ENCODE peak calls at places on chromosomes 2 and 18, in eight cellular contexts. K is astrocyte of the spinal cord; A is activated CD8-positive, alpha-beta T cell treated with anti-CD3 and anti-CD28 coated beads for 36 hours; Q is pancreas; C is stomach; N is mucosa of descending colon; G is GM13977; P is OCI-LY7. Z is an unnamed sample.
A peak's percentile ranks its signal among the peaks of the same experiment; 100 is the strongest.

GRCh38 chr18:60047556-60047955 is 147.8 kb downstream of the PMAIP1 start:
- DNase-seq in K (no peak), A (no peak), Q (no peak), C (no peak), N (no peak), G (no peak), P (no peak), Z (no peak)

GRCh38 chr2:81481242-81481993 is 1176.9 kb upstream of the LRRTM1 start:
- DNase-seq in K (no peak), A (no peak), Q (peak; percentile 33), C (no peak), N (no peak), G (no peak), P (no peak), Z (no peak)

GRCh38 chr2:230777681-230778080 is 65.0 kb downstream of the CAB39 start:
- DNase-seq in K (peak; percentile 46), A (no peak), Q (no peak), C (no peak), N (no peak), G (no peak), P (no peak), Z (no peak)

GRCh38 chr2:240564571-240565266 is 3.6 kb upstream of the RNPEPL1 start:
- DNase-seq in K (no peak), A (peak; percentile 70), Q (no peak), C (no peak), N (no peak), G (no peak), P (peak; percentile 43), Z (no peak)

GRCh38 chr2:176269319-176270099 is at the start of gene MTX2:
- DNase-seq in K (peak; percentile 73), A (peak; percentile 82), Q (peak; percentile 90), C (peak; percentile 78), N (peak; percentile 89), G (peak; percentile 85), P (peak; percentile 86), Z (peak; percentile 17)

GRCh38 chr18:13611616-13612110 is 114.7 kb downstream of the FAM210A start:
- DNase-seq in K (peak; percentile 45), A (no peak), Q (peak; percentile 70), C (no peak), N (no peak), G (no peak), P (no peak), Z (no peak)

GRCh38 chr2:231123362-231123898 is 1.4 kb downstream of the HTR2B start:
- DNase-seq in K (peak; percentile 52), A (no peak), Q (no peak), C (no peak), N (no peak), G (no peak), P (no peak), Z (no peak)

GRCh38 chr2:177393381-177393780 is 808 bp downstream of the AGPS start:
- DNase-seq in K (peak; percentile 29), A (peak; percentile 23), Q (no peak), C (no peak), N (peak; percentile 35), G (peak; percentile 49), P (no peak), Z (no peak)

GRCh38 chr2:43950383-43951008 is 45.3 kb downstream of the LRPPRC start:
- DNase-seq in K (peak; percentile 51), A (peak; percentile 4), Q (no peak), C (no peak), N (no peak), G (peak; percentile 7), P (peak; percentile 56), Z (peak; percentile 6)

GRCh38 chr18:74499633-74500032 is 3.5 kb downstream of the CNDP2 start:
- DNase-seq in K (no peak), A (peak; percentile 64), Q (no peak), C (peak; percentile 71), N (peak; percentile 79), G (peak; percentile 73), P (peak; percentile 61), Z (no peak)

GRCh38 chr18:34694611-34695165 is 15.4 kb upstream of the DTNA start:
- DNase-seq in K (no peak), A (no peak), Q (no peak), C (no peak), N (no peak), G (no peak), P (no peak), Z (no peak)

GRCh38 chr2:214810670-214811069 is 1.2 kb upstream of the BARD1 start:
- DNase-seq in K (no peak), A (peak; percentile 6), Q (no peak), C (no peak), N (peak; percentile 37), G (no peak), P (no peak), Z (no peak)

GRCh38 chr2:155161314-155161713 is 462.8 kb downstream of the KCNJ3 start:
- DNase-seq in K (no peak), A (no peak), Q (no peak), C (no peak), N (no peak), G (no peak), P (no peak), Z (no peak)

GRCh38 chr2:25912851-25913695 is 34.8 kb upstream of the ASXL2 start:
- DNase-seq in K (peak; percentile 34), A (no peak), Q (no peak), C (no peak), N (no peak), G (no peak), P (no peak), Z (no peak)

GRCh38 chr2:26892133-26892532 is 44.2 kb downstream of the DPYSL5 start:
- DNase-seq in K (no peak), A (no peak), Q (no peak), C (no peak), N (no peak), G (no peak), P (no peak), Z (no peak)

GRCh38 chr2:16092861-16093638 is 152.7 kb downstream of the MYCN start:
- DNase-seq in K (no peak), A (no peak), Q (no peak), C (no peak), N (no peak), G (no peak), P (no peak), Z (no peak)

GRCh38 chr2:120958623-120959366 is 223.1 kb downstream of the GLI2 start:
- DNase-seq in K (peak; percentile 9), A (peak; percentile 20), Q (peak; percentile 53), C (no peak), N (no peak), G (no peak), P (peak; percentile 16), Z (no peak)
- TF ChIP-seq CTCF in K (peak; percentile 46), A (no peak), Q (no peak), C (no peak), N (no peak), G (peak; percentile 19), P (peak; percentile 58), Z (peak; percentile 44)

GRCh38 chr2:68483011-68483410 is 15.6 kb downstream of the APLF start:
- DNase-seq in K (no peak), A (no peak), Q (no peak), C (no peak), N (no peak), G (no peak), P (no peak), Z (no peak)
- TF ChIP-seq CTCF in K (no peak), A (no peak), Q (no peak), C (no peak), N (no peak), G (no peak), P (no peak), Z (no peak)

DNA sequence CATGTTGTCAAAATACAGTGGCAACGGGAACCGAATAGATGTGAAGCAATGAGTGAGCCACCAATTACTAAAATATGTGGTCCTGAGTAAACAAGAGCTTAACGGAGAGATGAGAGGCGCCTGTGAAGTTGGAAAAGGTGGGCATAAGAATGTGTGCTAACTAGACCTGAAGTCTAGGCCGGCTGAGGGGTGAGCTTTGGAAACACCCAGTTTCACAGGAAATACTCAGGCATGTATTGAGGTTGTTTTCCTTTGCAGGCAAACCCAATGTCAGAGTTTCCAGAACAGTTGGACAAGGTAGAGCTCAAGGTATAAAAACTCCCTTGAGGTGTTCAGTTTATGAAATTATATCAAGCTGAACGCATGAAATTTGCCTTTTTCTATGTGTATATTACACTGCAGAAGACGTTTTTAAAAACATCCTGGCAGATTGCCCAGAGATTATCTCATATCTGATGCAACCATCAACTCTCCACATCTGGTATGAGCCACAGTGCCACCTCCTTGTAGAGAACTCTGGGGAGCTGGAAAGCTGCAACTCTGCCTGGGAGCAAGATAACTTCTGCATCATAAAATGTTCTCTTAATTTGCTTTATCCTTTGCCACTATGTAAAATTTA is 3.9 kb upstream of the WDSUB1 start:
- DNase-seq in K (peak; percentile 91), A (peak; percentile 53), Q (no peak), C (no peak), N (no peak), G (no peak), P (peak; percentile 33), Z (peak; percentile 88)
- TF ChIP-seq CTCF in K (no peak), A (no peak), Q (no peak), C (no peak), N (no peak), G (no peak), P (no peak), Z (no peak)

GRCh38 chr18:44894011-44894410 is 213.3 kb downstream of the SETBP1 start:
- DNase-seq in K (peak; percentile 9), A (no peak), Q (no peak), C (no peak), N (no peak), G (no peak), P (no peak), Z (no peak)

GRCh38 chr18:44893045-44893706 is 212.5 kb downstream of the SETBP1 start:
- DNase-seq in K (no peak), A (no peak), Q (no peak), C (no peak), N (no peak), G (no peak), P (no peak), Z (no peak)

GRCh38 chr18:44897445-44898215 is 216.9 kb downstream of the SETBP1 start:
- DNase-seq in K (no peak), A (no peak), Q (no peak), C (no peak), N (no peak), G (no peak), P (no peak), Z (no peak)

GRCh38 chr18:44896817-44897216 is 216.1 kb downstream of the SETBP1 start:
- DNase-seq in K (no peak), A (no peak), Q (no peak), C (no peak), N (no peak), G (no peak), P (no peak), Z (no peak)

DNA sequence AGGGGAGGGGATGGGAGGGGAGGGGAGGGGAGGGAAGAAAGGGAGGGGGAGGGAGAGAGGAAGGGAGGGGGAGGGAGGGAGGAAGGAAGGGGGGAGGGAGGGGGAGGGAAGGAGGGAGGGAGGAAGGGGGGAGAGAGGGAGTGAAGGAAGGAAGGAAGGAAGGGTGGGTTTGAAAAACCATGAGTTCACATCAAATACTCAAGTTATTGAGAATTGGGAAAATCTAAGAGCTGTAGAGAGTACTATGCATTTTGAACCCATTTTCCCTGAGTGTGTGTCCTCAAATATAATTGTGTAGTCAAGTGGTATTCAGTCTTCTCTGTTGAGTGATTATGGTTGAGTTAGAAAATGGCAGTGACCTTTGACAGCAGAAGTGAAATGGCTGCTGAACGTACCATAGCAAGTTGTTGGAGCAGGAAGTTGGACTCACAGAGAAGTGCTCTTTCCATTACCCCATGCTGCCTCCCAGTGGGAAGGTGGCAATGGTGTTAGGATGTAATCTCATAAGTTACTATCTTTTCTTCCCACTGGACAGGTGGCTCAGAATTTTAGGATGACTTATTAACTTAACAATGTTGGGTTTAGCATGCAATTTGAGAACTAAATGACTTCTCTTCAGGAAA is 214.6 kb downstream of the SETBP1 start:
- DNase-seq in K (peak; percentile 52), A (peak; percentile 53), Q (no peak), C (peak; percentile 57), N (peak; percentile 60), G (peak; percentile 9), P (peak; percentile 46), Z (peak; percentile 20)
- TF ChIP-seq CTCF in K (peak; percentile 47), A (no peak), Q (no peak), C (peak; percentile 35), N (no peak), G (peak; percentile 44), P (peak; percentile 58), Z (peak; percentile 49)

Z was measured in HFF-Myc.